ENCODE peak calls at places on chromosomes 7 and 10, in nine cellular contexts. P, L, H, I, Y, A, E, O and T are unnamed samples.

GRCh38 chr10:90969947-90970673 is 49.2 kb upstream of the ANKRD1 start:
- DNase-seq in H (no peak), P (no peak), O (peak), A (no peak), E (no peak), L (peak), I (no peak), Y (no peak), T (peak)

GRCh38 chr10:63054889-63055606 is 78.1 kb upstream of the NRBF2 start:
- DNase-seq in H (no peak), L (no peak), I (no peak), P (no peak), O (no peak), Y (no peak), A (no peak), E (no peak), T (no peak)

GRCh38 chr7:134900430-134900876 is 85.9 kb upstream of the AGBL3 start:
- DNase-seq in A (no peak), I (no peak), P (no peak), O (no peak), L (no peak), E (no peak), H (no peak), Y (no peak), T (no peak)

GRCh38 chr7:47085491-47086275 is 496.2 kb downstream of the TNS3 start:
- DNase-seq in A (no peak), L (no peak), E (no peak), I (no peak), H (no peak), O (no peak), Y (no peak), P (no peak), T (no peak)

GRCh38 chr10:68106656-68107055 is 2.6 kb upstream of the MYPN start:
- DNase-seq in O (peak), Y (no peak), E (no peak), H (no peak), A (no peak), P (no peak), I (no peak), L (peak), T (no peak)

GRCh38 chr7:154682003-154682402 is 320.9 kb downstream of the PAXIP1 start:
- DNase-seq in E (no peak), H (no peak), A (no peak), L (no peak), Y (no peak), I (no peak), O (no peak), P (no peak), T (no peak)

GRCh38 chr10:30819306-30820190 is 190.0 kb upstream of the LYZL2 start:
- DNase-seq in E (no peak), I (no peak), O (no peak), P (no peak), Y (no peak), A (no peak), H (no peak), L (peak), T (no peak)

GRCh38 chr10:101716891-101717659 is 22.1 kb upstream of the FBXW4 start:
- DNase-seq in A (no peak), H (no peak), I (no peak), P (no peak), L (no peak), O (no peak), E (no peak), Y (no peak), T (peak)

GRCh38 chr7:90749774-90750173 is 153.7 kb downstream of the CDK14 start:
- DNase-seq in A (no peak), O (no peak), Y (no peak), I (no peak), P (no peak), E (no peak), H (peak), L (no peak), T (peak)

GRCh38 chr7:133064082-133064825 is 17.6 kb downstream of the CHCHD3 start:
- DNase-seq in A (no peak), O (no peak), I (no peak), L (no peak), E (no peak), H (no peak), Y (no peak), P (no peak), T (no peak)

GRCh38 chr7:106609416-106609815 is 51.5 kb downstream of the CCDC71L start:
- DNase-seq in H (no peak), I (no peak), O (peak), L (peak), E (no peak), Y (no peak), A (no peak), P (no peak), T (no peak)

GRCh38 chr10:62669351-62669750 is 135.2 kb upstream of the ADO start:
- DNase-seq in H (no peak), P (no peak), E (no peak), Y (no peak), I (no peak), O (no peak), L (no peak), A (no peak), T (no peak)

GRCh38 chr7:27175005-27175625 is 995 bp upstream of the HOXA10 start:
- DNase-seq in Y (no peak), H (no peak), E (no peak), P (no peak), A (no peak), L (peak), O (no peak), I (no peak), T (peak)

GRCh38 chr7:8175929-8176369 is 86.0 kb downstream of the ICA1 start:
- DNase-seq in A (no peak), I (no peak), P (no peak), O (no peak), H (no peak), L (no peak), Y (no peak), E (no peak), T (no peak)

GRCh38 chr7:78198756-78199155 is 400.2 kb downstream of the PHTF2 start:
- DNase-seq in P (no peak), I (no peak), L (peak), O (peak), H (no peak), E (no peak), Y (no peak), A (no peak), T (no peak)

GRCh38 chr10:1724921-1725320 is 12.4 kb downstream of the ADARB2 start:
- DNase-seq in I (no peak), A (no peak), Y (no peak), L (no peak), E (no peak), H (no peak), P (no peak), O (no peak), T (no peak)

GRCh38 chr7:94662548-94662947 is 6.6 kb upstream of the SGCE start:
- DNase-seq in A (no peak), L (no peak), I (no peak), H (no peak), E (no peak), Y (no peak), P (no peak), O (no peak), T (no peak)

GRCh38 chr7:134515569-134516468 is 11.5 kb upstream of the AKR1B10 start:
- DNase-seq in L (peak), A (peak), H (no peak), I (no peak), P (no peak), Y (no peak), E (no peak), O (peak), T (peak)

GRCh38 chr7:116912269-116912909 is 40.9 kb upstream of the ST7 start:
- DNase-seq in L (no peak), Y (no peak), P (no peak), H (no peak), O (no peak), I (no peak), A (no peak), E (no peak), T (no peak)

GRCh38 chr7:123784263-123784662 is 35.5 kb upstream of the WASL start:
- DNase-seq in I (no peak), P (no peak), Y (no peak), E (no peak), A (no peak), L (no peak), O (no peak), H (no peak), T (no peak)

GRCh38 chr10:95513941-95514392 is 47.2 kb downstream of the SORBS1 start:
- DNase-seq in Y (peak), P (no peak), I (no peak), O (peak), A (no peak), H (no peak), L (peak), E (no peak), T (no peak)

GRCh38 chr7:51970961-51971655 is 654.5 kb upstream of the COBL start:
- DNase-seq in E (no peak), P (no peak), H (no peak), L (no peak), Y (no peak), O (no peak), A (no peak), I (no peak), T (no peak)

GRCh38 chr10:6088721-6089333 is at the start of gene RBM17:
- DNase-seq in Y (peak), A (peak), E (peak), P (peak), L (peak), O (peak), H (peak), I (peak), T (peak)

GRCh38 chr7:2044311-2044882 is 188.3 kb downstream of the MAD1L1 start:
- DNase-seq in L (no peak), Y (no peak), P (no peak), O (no peak), A (no peak), H (no peak), E (no peak), I (no peak), T (no peak)

GRCh38 chr10:32795598-32796183 is 162.3 kb downstream of the ITGB1 start:
- DNase-seq in O (no peak), E (no peak), P (no peak), A (peak), Y (no peak), H (peak), I (no peak), L (peak), T (peak)

GRCh38 chr7:28473567-28474266 is 61.4 kb downstream of the CREB5 start:
- DNase-seq in L (peak), H (no peak), O (no peak), A (no peak), I (no peak), E (no peak), P (no peak), Y (no peak), T (no peak)

GRCh38 chr10:101789686-101790085 is 6.4 kb upstream of the NPM3 start:
- DNase-seq in A (no peak), O (no peak), P (no peak), I (no peak), Y (no peak), L (no peak), E (no peak), H (no peak), T (no peak)